ENCODE peak calls at places on chromosomes 3 and 15, in six cellular contexts. One of them, this sample, is unnamed.

GRCh38 chr3:143571548-143571947 is 276.7 kb downstream of the SLC9A9 start:
- DNase-seq in psoas muscle: no peak
- DNase-seq in cardiac muscle cell: no peak
- DNase-seq in pancreas: no peak
- DNase-seq in left ventricle myocardium inferior: no peak
- DNase-seq in MM.1S: no peak
- DNase-seq in this sample: no peak

GRCh38 chr3:25573386-25574171 is 91.1 kb downstream of the TOP2B start:
- DNase-seq in cardiac muscle cell: peak; percentile 57
- DNase-seq in psoas muscle: no peak
- DNase-seq in pancreas: no peak
- DNase-seq in MM.1S: no peak
- DNase-seq in left ventricle myocardium inferior: no peak
- DNase-seq in this sample: no peak

GRCh38 chr15:92847841-92848240 is 52.3 kb upstream of the CHD2 start:
- DNase-seq in left ventricle myocardium inferior: no peak
- DNase-seq in MM.1S: no peak
- DNase-seq in psoas muscle: no peak
- DNase-seq in pancreas: no peak
- DNase-seq in cardiac muscle cell: no peak
- DNase-seq in this sample: no peak

GRCh38 chr3:23979569-23979968 is 34.5 kb downstream of the NR1D2 start:
- DNase-seq in pancreas: no peak
- DNase-seq in psoas muscle: no peak
- DNase-seq in MM.1S: no peak
- DNase-seq in left ventricle myocardium inferior: no peak
- DNase-seq in cardiac muscle cell: no peak
- DNase-seq in this sample: no peak

GRCh38 chr3:174060431-174060830 is 662.9 kb downstream of the NLGN1 start:
- DNase-seq in left ventricle myocardium inferior: no peak
- DNase-seq in psoas muscle: no peak
- DNase-seq in MM.1S: no peak
- DNase-seq in pancreas: no peak
- DNase-seq in cardiac muscle cell: no peak
- DNase-seq in this sample: no peak

GRCh38 chr3:10205461-10206165 is 40.9 kb downstream of the IRAK2 start:
- DNase-seq in MM.1S: no peak
- DNase-seq in left ventricle myocardium inferior: no peak
- DNase-seq in cardiac muscle cell: no peak
- DNase-seq in pancreas: no peak
- DNase-seq in psoas muscle: peak; percentile 90
- DNase-seq in this sample: no peak

GRCh38 chr15:101376615-101377395 is 81.8 kb upstream of the SNRPA1 start:
- DNase-seq in pancreas: no peak
- DNase-seq in MM.1S: no peak
- DNase-seq in left ventricle myocardium inferior: no peak
- DNase-seq in cardiac muscle cell: no peak
- DNase-seq in psoas muscle: peak; percentile 9
- DNase-seq in this sample: no peak

GRCh38 chr15:65192016-65192415 is 6.9 kb upstream of the CLPX start:
- DNase-seq in pancreas: no peak
- DNase-seq in left ventricle myocardium inferior: no peak
- DNase-seq in cardiac muscle cell: no peak
- DNase-seq in MM.1S: no peak
- DNase-seq in psoas muscle: no peak
- DNase-seq in this sample: no peak

GRCh38 chr15:70004826-70005225 is 92.9 kb downstream of the TLE3 start:
- DNase-seq in psoas muscle: no peak
- DNase-seq in pancreas: no peak
- DNase-seq in left ventricle myocardium inferior: no peak
- DNase-seq in cardiac muscle cell: no peak
- DNase-seq in MM.1S: no peak
- DNase-seq in this sample: no peak

GRCh38 chr3:110521019-110521418 is 550.6 kb upstream of the NECTIN3 start:
- DNase-seq in cardiac muscle cell: no peak
- DNase-seq in pancreas: no peak
- DNase-seq in left ventricle myocardium inferior: no peak
- DNase-seq in psoas muscle: no peak
- DNase-seq in MM.1S: no peak
- DNase-seq in this sample: no peak

GRCh38 chr3:109188726-109189125 is 52.2 kb downstream of the C3orf85 start:
- DNase-seq in cardiac muscle cell: no peak
- DNase-seq in psoas muscle: no peak
- DNase-seq in MM.1S: no peak
- DNase-seq in left ventricle myocardium inferior: no peak
- DNase-seq in pancreas: no peak
- DNase-seq in this sample: no peak

DNA sequence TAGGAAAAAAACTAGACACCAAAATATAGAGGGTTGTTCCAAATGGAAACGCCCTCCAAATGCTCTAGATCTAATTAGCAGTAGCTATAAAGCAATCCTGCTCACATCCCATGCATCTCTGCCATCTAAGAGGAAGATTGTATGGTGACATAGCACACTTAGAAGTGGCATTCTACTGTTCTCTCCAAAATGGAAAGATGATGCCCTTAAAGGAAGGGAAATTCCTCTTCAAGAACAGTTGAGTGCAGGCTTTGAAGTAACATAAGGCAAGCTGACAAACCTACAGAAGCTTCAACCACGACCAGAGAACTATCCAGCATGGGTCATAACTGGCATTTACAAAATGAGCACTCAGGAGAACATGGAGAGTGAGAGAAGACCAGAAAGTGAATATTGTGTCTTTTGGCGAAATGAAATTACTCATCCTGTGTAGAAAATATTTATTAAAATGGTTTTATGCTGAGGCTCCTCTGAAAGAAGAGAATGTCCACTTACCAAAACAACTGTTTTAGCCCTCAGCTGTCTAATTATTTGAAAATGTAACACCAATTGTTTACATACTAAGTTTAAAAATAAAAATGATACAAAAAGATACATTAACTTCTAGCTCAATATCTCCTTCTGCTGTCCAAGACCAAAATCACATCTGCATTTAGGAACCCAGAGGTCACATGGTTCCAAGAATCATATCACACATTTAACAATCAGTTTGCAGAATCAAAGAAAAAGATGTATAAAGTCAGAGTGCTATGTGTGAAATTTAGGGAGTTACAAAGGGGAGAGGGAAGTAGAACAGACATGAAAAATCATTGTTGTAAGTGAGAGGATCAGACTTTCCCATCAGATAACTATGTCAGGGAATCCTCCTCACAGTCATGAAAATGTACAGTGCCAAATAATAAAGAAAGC is 216.9 kb downstream of the ATP8B4 start:
- DNase-seq in pancreas: no peak
- DNase-seq in left ventricle myocardium inferior: no peak
- DNase-seq in cardiac muscle cell: no peak
- DNase-seq in MM.1S: peak; percentile 11
- DNase-seq in psoas muscle: no peak
- DNase-seq in this sample: no peak
- H3K4me1 ChIP-seq in pancreas: no peaks in the 10 kb centered on the region
- H3K4me1 ChIP-seq in left ventricle myocardium inferior: peaks cover 26% of the 10 kb centered on the region
- H3K4me1 ChIP-seq in cardiac muscle cell: peaks cover 21% of the 10 kb centered on the region
- H3K4me1 ChIP-seq in MM.1S: no peaks in the 10 kb centered on the region
- H3K4me1 ChIP-seq in psoas muscle: no peaks in the 10 kb centered on the region
- H3K4me1 ChIP-seq in this sample: no peaks in the 10 kb centered on the region

GRCh38 chr3:72213296-72214064 is 428.5 kb upstream of the PROK2 start:
- DNase-seq in left ventricle myocardium inferior: no peak
- DNase-seq in cardiac muscle cell: no peak
- DNase-seq in MM.1S: no peak
- DNase-seq in psoas muscle: no peak
- DNase-seq in pancreas: no peak
- DNase-seq in this sample: no peak
- H3K27me3 ChIP-seq in left ventricle myocardium inferior: no peaks in the 10 kb centered on the region
- H3K27me3 ChIP-seq in cardiac muscle cell: no peaks in the 10 kb centered on the region
- H3K27me3 ChIP-seq in MM.1S: no peaks in the 10 kb centered on the region
- H3K27me3 ChIP-seq in psoas muscle: peaks cover under 1% of the 10 kb centered on the region
- H3K27me3 ChIP-seq in pancreas: no peaks in the 10 kb centered on the region
- H3K27me3 ChIP-seq in this sample: no peaks in the 10 kb centered on the region

GRCh38 chr3:31562525-31562924 is 29.8 kb downstream of the STT3B start:
- DNase-seq in psoas muscle: peak; percentile 33
- DNase-seq in pancreas: no peak
- DNase-seq in MM.1S: no peak
- DNase-seq in left ventricle myocardium inferior: peak; percentile 12
- DNase-seq in cardiac muscle cell: peak; percentile 51
- DNase-seq in this sample: peak; percentile 61

GRCh38 chr3:31571325-31571724 is 38.6 kb downstream of the STT3B start:
- DNase-seq in pancreas: no peak
- DNase-seq in psoas muscle: no peak
- DNase-seq in cardiac muscle cell: no peak
- DNase-seq in MM.1S: no peak
- DNase-seq in left ventricle myocardium inferior: no peak
- DNase-seq in this sample: no peak

GRCh38 chr3:31565288-31565687 is 32.6 kb downstream of the STT3B start:
- DNase-seq in cardiac muscle cell: no peak
- DNase-seq in pancreas: no peak
- DNase-seq in MM.1S: no peak
- DNase-seq in psoas muscle: no peak
- DNase-seq in left ventricle myocardium inferior: no peak
- DNase-seq in this sample: no peak

GRCh38 chr3:31568649-31569048 is 35.9 kb downstream of the STT3B start:
- DNase-seq in MM.1S: no peak
- DNase-seq in pancreas: no peak
- DNase-seq in cardiac muscle cell: no peak
- DNase-seq in left ventricle myocardium inferior: no peak
- DNase-seq in psoas muscle: no peak
- DNase-seq in this sample: no peak

DNA sequence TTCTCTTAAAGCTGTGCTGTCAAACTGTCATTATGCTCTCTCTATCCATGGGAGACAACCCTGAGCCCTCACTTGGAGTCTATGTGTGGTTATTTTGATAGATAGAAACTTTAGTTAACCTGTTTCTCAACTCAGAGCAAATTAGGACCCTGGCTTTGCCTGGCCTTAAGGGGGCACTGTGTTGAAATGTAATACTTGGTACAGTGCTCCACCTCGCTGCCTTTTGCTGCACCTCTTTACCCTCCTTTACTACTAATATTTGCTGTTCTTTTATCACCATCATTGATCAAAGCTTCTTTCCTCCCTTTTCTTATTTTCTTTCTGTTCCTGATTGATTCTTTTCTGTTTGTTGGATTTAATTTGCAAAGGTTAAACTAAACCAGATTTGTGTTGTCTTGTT is 34.3 kb downstream of the STT3B start:
- DNase-seq in pancreas: no peak
- DNase-seq in MM.1S: no peak
- DNase-seq in cardiac muscle cell: peak; percentile 54
- DNase-seq in psoas muscle: no peak
- DNase-seq in left ventricle myocardium inferior: no peak
- DNase-seq in this sample: no peak
- H3K4me1 ChIP-seq in pancreas: peaks cover 34% of the 10 kb centered on the region
- H3K4me1 ChIP-seq in MM.1S: no peaks in the 10 kb centered on the region
- H3K4me1 ChIP-seq in cardiac muscle cell: peaks cover 13% of the 10 kb centered on the region
- H3K4me1 ChIP-seq in psoas muscle: peaks cover 50% of the 10 kb centered on the region
- H3K4me1 ChIP-seq in left ventricle myocardium inferior: peaks cover 90% of the 10 kb centered on the region
- H3K4me1 ChIP-seq in this sample: peaks cover 26% of the 10 kb centered on the region

DNA sequence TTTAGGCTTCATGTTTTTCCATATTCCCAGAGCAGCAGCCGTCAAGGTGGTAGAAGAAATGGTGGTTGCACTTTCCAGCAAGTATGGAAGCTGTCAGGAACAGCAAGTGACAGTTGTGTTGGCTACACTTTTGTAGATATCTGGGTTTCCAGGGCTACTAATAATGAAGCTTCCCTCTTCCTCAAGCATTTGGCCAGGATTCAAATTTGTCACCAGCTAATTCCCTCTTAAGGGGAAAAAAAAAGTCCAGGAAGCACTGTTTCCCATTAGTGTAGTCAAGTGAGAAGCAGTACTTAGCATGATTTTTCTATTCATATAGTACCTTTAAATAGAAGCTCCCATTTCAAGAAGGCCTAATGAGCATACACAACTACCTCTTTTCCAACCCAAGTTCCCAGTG is 252.8 kb downstream of the IGSF11 start:
- DNase-seq in cardiac muscle cell: no peak
- DNase-seq in psoas muscle: no peak
- DNase-seq in left ventricle myocardium inferior: no peak
- DNase-seq in pancreas: no peak
- DNase-seq in MM.1S: no peak
- DNase-seq in this sample: no peak
- H3K27me3 ChIP-seq in cardiac muscle cell: no peaks in the 10 kb centered on the region
- H3K27me3 ChIP-seq in psoas muscle: no peaks in the 10 kb centered on the region
- H3K27me3 ChIP-seq in left ventricle myocardium inferior: no peaks in the 10 kb centered on the region
- H3K27me3 ChIP-seq in pancreas: no peaks in the 10 kb centered on the region
- H3K27me3 ChIP-seq in MM.1S: no peaks in the 10 kb centered on the region
- H3K27me3 ChIP-seq in this sample: no peaks in the 10 kb centered on the region

GRCh38 chr3:124784686-124785382 is 54.6 kb downstream of the UMPS start:
- DNase-seq in psoas muscle: peak; percentile 40
- DNase-seq in left ventricle myocardium inferior: no peak
- DNase-seq in MM.1S: peak; percentile 97
- DNase-seq in cardiac muscle cell: no peak
- DNase-seq in pancreas: no peak
- DNase-seq in this sample: peak; percentile 45
- H3K4me1 ChIP-seq in psoas muscle: peaks cover 44% of the 10 kb centered on the region
- H3K4me1 ChIP-seq in left ventricle myocardium inferior: peaks cover 93% of the 10 kb centered on the region
- H3K4me1 ChIP-seq in MM.1S: peaks cover 77% of the 10 kb centered on the region
- H3K4me1 ChIP-seq in cardiac muscle cell: peaks cover 30% of the 10 kb centered on the region
- H3K4me1 ChIP-seq in pancreas: no peaks in the 10 kb centered on the region
- H3K4me1 ChIP-seq in this sample: peaks cover 31% of the 10 kb centered on the region

GRCh38 chr15:73368301-73369072 is at the start of gene HCN4:
- DNase-seq in left ventricle myocardium inferior: peak; percentile 47
- DNase-seq in MM.1S: no peak
- DNase-seq in cardiac muscle cell: peak; percentile 89
- DNase-seq in pancreas: no peak
- DNase-seq in psoas muscle: no peak
- DNase-seq in this sample: no peak
- H3K27me3 ChIP-seq in left ventricle myocardium inferior: peaks cover 88% of the 10 kb centered on the region
- H3K27me3 ChIP-seq in MM.1S: peaks cover 59% of the 10 kb centered on the region
- H3K27me3 ChIP-seq in cardiac muscle cell: no peaks in the 10 kb centered on the region
- H3K27me3 ChIP-seq in pancreas: peaks cover 15% of the 10 kb centered on the region
- H3K27me3 ChIP-seq in psoas muscle: no peaks in the 10 kb centered on the region
- H3K27me3 ChIP-seq in this sample: peaks cover 72% of the 10 kb centered on the region